ENCODE peak calls at places on chromosomes 2 and 18, in ten cellular contexts. U is NCI-H1092, H is fibroblast of mammary gland, O is nucleus accumbens, C is fibroblast of lung, M is HuH-7.5, B is NCI-H460, V is transverse colon, W is AG09309, E is AG09319. S is an unnamed sample.

GRCh38 chr2:130766037-130766436 is 10.7 kb downstream of the AMER3 start:
- DNase-seq in U (no peak), H (no peak), O (no peak), C (no peak), M (no peak), B (no peak), V (no peak), W (no peak), E (no peak), S (no peak)

GRCh38 chr2:71001592-71002570 is 7.2 kb upstream of the TEX261 start:
- DNase-seq in U (no peak), H (no peak), O (no peak), C (no peak), M (no peak), B (no peak), V (no peak), W (no peak), E (no peak), S (no peak)

GRCh38 chr2:144890828-144891227 is 370.9 kb upstream of the ZEB2 start:
- DNase-seq in U (no peak), H (peak), O (no peak), C (peak), M (no peak), B (peak), V (no peak), W (no peak), E (no peak), S (peak)

GRCh38 chr2:54310314-54310713 is 54.3 kb upstream of the TSPYL6 start:
- DNase-seq in U (no peak), H (peak), O (no peak), C (peak), M (no peak), B (no peak), V (no peak), W (no peak), E (no peak), S (no peak)

GRCh38 chr18:38956068-38956467 is 1390.5 kb upstream of the CELF4 start:
- DNase-seq in U (no peak), H (no peak), O (no peak), C (no peak), M (no peak), B (no peak), V (no peak), W (no peak), E (no peak), S (no peak)

GRCh38 chr2:182165196-182165595 is 179.5 kb downstream of the PPP1R1C start:
- DNase-seq in U (no peak), H (peak), O (no peak), C (no peak), M (no peak), B (no peak), V (no peak), W (no peak), E (no peak), S (no peak)

GRCh38 chr2:112692496-112692911 is 28.3 kb upstream of the NT5DC4 start:
- DNase-seq in U (no peak), H (peak), O (no peak), C (peak), M (peak), B (peak), V (peak), W (peak), E (peak), S (no peak)

GRCh38 chr18:48875942-48876511 is 74.7 kb downstream of the SMAD7 start:
- DNase-seq in U (no peak), H (no peak), O (no peak), C (peak), M (peak), B (no peak), V (no peak), W (no peak), E (no peak), S (peak)

GRCh38 chr18:55124078-55124477 is 164.8 kb upstream of the CCDC68 start:
- DNase-seq in U (no peak), H (peak), O (no peak), C (peak), M (no peak), B (no peak), V (no peak), W (no peak), E (no peak), S (peak)

GRCh38 chr2:105378276-105378840 is 20.5 kb downstream of the FHL2 start:
- DNase-seq in U (no peak), H (no peak), O (no peak), C (no peak), M (no peak), B (no peak), V (no peak), W (no peak), E (no peak), S (no peak)

GRCh38 chr2:206540757-206541156 is 97.4 kb downstream of the ADAM23 start:
- DNase-seq in U (no peak), H (no peak), O (no peak), C (no peak), M (no peak), B (no peak), V (no peak), W (no peak), E (no peak), S (no peak)

GRCh38 chr2:40346535-40347354 is 105.1 kb downstream of the SLC8A1 start:
- DNase-seq in U (no peak), H (peak), O (no peak), C (peak), M (no peak), B (no peak), V (no peak), W (no peak), E (no peak), S (peak)

GRCh38 chr2:227545990-227546389 is 52.7 kb upstream of the SCYGR2 start:
- DNase-seq in U (no peak), H (no peak), O (no peak), C (no peak), M (no peak), B (peak), V (no peak), W (no peak), E (no peak), S (no peak)

GRCh38 chr2:43400508-43400907 is 174.1 kb upstream of the ZFP36L2 start:
- DNase-seq in U (no peak), H (peak), O (no peak), C (no peak), M (no peak), B (no peak), V (no peak), W (no peak), E (no peak), S (no peak)

GRCh38 chr18:44882163-44882881 is 201.6 kb downstream of the SETBP1 start:
- DNase-seq in U (peak), H (no peak), O (no peak), C (no peak), M (no peak), B (no peak), V (no peak), W (no peak), E (no peak), S (no peak)

GRCh38 chr2:88624477-88624876 is 2.8 kb downstream of the EIF2AK3 start:
- DNase-seq in U (no peak), H (no peak), O (no peak), C (no peak), M (no peak), B (no peak), V (no peak), W (no peak), E (no peak), S (no peak)

GRCh38 chr18:3947383-3947782 is 497.4 kb downstream of the TGIF1 start:
- DNase-seq in U (no peak), H (no peak), O (no peak), C (no peak), M (no peak), B (no peak), V (no peak), W (no peak), E (no peak), S (no peak)

GRCh38 chr2:108288534-108289106 is at the start of gene SULT1C2:
- DNase-seq in U (peak), H (peak), O (no peak), C (peak), M (peak), B (no peak), V (no peak), W (no peak), E (no peak), S (peak)